ENCODE peak calls at places on chromosome 19, in six cellular contexts. D, U, R, M, F and P are unnamed samples.

GRCh38 chr19:5142725-5143097 is 173.8 kb downstream of the KDM4B start:
- DNase-seq in D (no peak), U (no peak), R (no peak), M (no peak), F (no peak), P (no peak)

GRCh38 chr19:36707134-36707533 is 19.7 kb downstream of the ZNF567 start:
- DNase-seq in D (no peak), U (no peak), R (no peak), M (no peak), F (no peak), P (no peak)

GRCh38 chr19:38003427-38004099 is 96.6 kb downstream of the SIPA1L3 start:
- DNase-seq in D (no peak), U (no peak), R (no peak), M (peak; percentile 82), F (peak; percentile 80), P (no peak)

GRCh38 chr19:58345558-58345957 is 7.7 kb downstream of the A1BG start:
- DNase-seq in D (no peak), U (no peak), R (no peak), M (no peak), F (no peak), P (no peak)

GRCh38 chr19:2315818-2316353 is 7.9 kb upstream of the LINGO3 start:
- DNase-seq in D (no peak), U (peak; percentile 53), R (no peak), M (peak; percentile 75), F (peak; percentile 54), P (peak; percentile 91)

GRCh38 chr19:45506991-45507863 is at the start of gene VASP:
- DNase-seq in D (peak; percentile 84), U (peak; percentile 49), R (peak; percentile 89), M (peak; percentile 87), F (peak; percentile 93), P (peak; percentile 89)

GRCh38 chr19:5049561-5049960 is 80.6 kb downstream of the KDM4B start:
- DNase-seq in D (no peak), U (no peak), R (no peak), M (no peak), F (no peak), P (no peak)

GRCh38 chr19:4363571-4364304 is 20.4 kb downstream of the MPND start:
- DNase-seq in D (no peak), U (no peak), R (no peak), M (no peak), F (no peak), P (no peak)

GRCh38 chr19:58407658-58408151 is 744 bp upstream of the ZNF584 start:
- DNase-seq in D (no peak), U (no peak), R (no peak), M (no peak), F (no peak), P (peak; percentile 43)

GRCh38 chr19:2239771-2240770 is 3.4 kb downstream of the SF3A2 start:
- DNase-seq in D (no peak), U (no peak), R (peak; percentile 34), M (peak; percentile 66), F (no peak), P (no peak)

GRCh38 chr19:2246801-2247361 is 2.2 kb upstream of the AMH start:
- DNase-seq in D (no peak), U (no peak), R (no peak), M (peak; percentile 68), F (peak; percentile 62), P (no peak)

GRCh38 chr19:33950141-33950805 is 153.6 kb downstream of the KCTD15 start:
- DNase-seq in D (no peak), U (no peak), R (no peak), M (no peak), F (no peak), P (no peak)

GRCh38 chr19:1551068-1552040 is 16.8 kb downstream of the MEX3D start:
- DNase-seq in D (no peak), U (no peak), R (no peak), M (no peak), F (no peak), P (no peak)

GRCh38 chr19:56350416-56351045 is 35.9 kb upstream of the ZSCAN5A start:
- DNase-seq in D (peak; percentile 22), U (peak; percentile 18), R (peak; percentile 26), M (peak; percentile 39), F (peak; percentile 61), P (no peak)